ENCODE peak calls at places on chromosome 22, in four cellular contexts. P is smooth muscle cell of the brain vasculature, G is fibroblast of mammary gland, Q is H9. Y is an unnamed sample.

GRCh38 chr22:19849800-19850481 is 4.7 kb downstream of the GNB1L start:
- DNase-seq in P (no peak), G (no peak), Q (no peak), Y (peak)

GRCh38 chr22:19745155-19746133 is 15.1 kb upstream of the TBX1 start:
- DNase-seq in P (no peak), G (no peak), Q (no peak), Y (peak)

GRCh38 chr22:18101536-18101935 is 9.1 kb upstream of the TUBA8 start:
- DNase-seq in P (no peak), G (no peak), Q (no peak), Y (no peak)

GRCh38 chr22:41092023-41092817 is at the start of gene EP300:
- DNase-seq in P (peak), G (peak), Q (peak), Y (peak)

GRCh38 chr22:26322179-26322905 is 106.7 kb upstream of the ASPHD2 start:
- DNase-seq in P (no peak), G (peak), Q (no peak), Y (peak)

GRCh38 chr22:38062782-38063181 is 5.6 kb downstream of the PICK1 start:
- DNase-seq in P (no peak), G (no peak), Q (no peak), Y (no peak)

GRCh38 chr22:23751441-23751996 is 607 bp upstream of the ZNF70 start:
- DNase-seq in P (no peak), G (peak), Q (peak), Y (peak)

GRCh38 chr22:48434868-48435250 is 1392.8 kb downstream of the BRD1 start:
- DNase-seq in P (no peak), G (no peak), Q (no peak), Y (no peak)

GRCh38 chr22:19800306-19800705 is 39.7 kb downstream of the TBX1 start:
- DNase-seq in P (no peak), G (no peak), Q (no peak), Y (no peak)

GRCh38 chr22:41603873-41604332 is 14.3 kb upstream of the PMM1 start:
- DNase-seq in P (no peak), G (no peak), Q (no peak), Y (no peak)

GRCh38 chr22:31753005-31753633 is 700 bp upstream of the DEPDC5 start:
- DNase-seq in P (no peak), G (no peak), Q (peak), Y (peak)

GRCh38 chr22:16922076-16922475 is 85.9 kb downstream of the GAB4 start:
- DNase-seq in P (no peak), G (no peak), Q (no peak), Y (peak)

GRCh38 chr22:50725597-50725996 is 12.4 kb upstream of the ACR start:
- DNase-seq in P (no peak), G (no peak), Q (no peak), Y (no peak)

GRCh38 chr22:42384506-42384905 is 47.7 kb downstream of the NFAM1 start:
- DNase-seq in P (no peak), G (no peak), Q (no peak), Y (no peak)

GRCh38 chr22:25688627-25689026 is 53.4 kb upstream of the MYO18B start:
- DNase-seq in P (no peak), G (no peak), Q (no peak), Y (no peak)

GRCh38 chr22:31604746-31605705 is 57.0 kb downstream of the PISD start:
- DNase-seq in P (no peak), G (no peak), Q (no peak), Y (no peak)

GRCh38 chr22:49628351-49629023 is 199.2 kb downstream of the BRD1 start:
- DNase-seq in P (no peak), G (no peak), Q (no peak), Y (no peak)

GRCh38 chr22:45644714-45645113 is 26.9 kb upstream of the ATXN10 start:
- DNase-seq in P (no peak), G (no peak), Q (no peak), Y (no peak)

GRCh38 chr22:37260939-37261338 is 16.9 kb upstream of the RAC2 start:
- DNase-seq in P (no peak), G (peak), Q (peak), Y (peak)

GRCh38 chr22:46995501-46996360 is 233.3 kb downstream of the TBC1D22A start:
- DNase-seq in P (no peak), G (no peak), Q (no peak), Y (no peak)

GRCh38 chr22:19463491-19464469 is 15.2 kb downstream of the UFD1 start:
- DNase-seq in P (no peak), G (peak), Q (no peak), Y (no peak)

GRCh38 chr22:37007666-37008065 is 11.6 kb downstream of the TST start:
- DNase-seq in P (no peak), G (no peak), Q (no peak), Y (peak)

GRCh38 chr22:50308597-50308935 is 1.1 kb upstream of the PLXNB2 start:
- DNase-seq in P (no peak), G (peak), Q (peak), Y (peak)

GRCh38 chr22:37021710-37022482 is 2.4 kb downstream of the MPST start:
- DNase-seq in P (no peak), G (peak), Q (no peak), Y (no peak)

GRCh38 chr22:21915624-21916308 is 36.9 kb downstream of the PPM1F start:
- DNase-seq in P (no peak), G (no peak), Q (no peak), Y (no peak)

GRCh38 chr22:44369916-44370804 is 57.4 kb upstream of the SHISAL1 start:
- DNase-seq in P (no peak), G (no peak), Q (no peak), Y (no peak)

GRCh38 chr22:29702025-29702930 is 17.5 kb upstream of the CABP7 start:
- DNase-seq in P (no peak), G (no peak), Q (no peak), Y (peak)

GRCh38 chr22:27673839-27674238 is 127.7 kb downstream of the MN1 start:
- DNase-seq in P (no peak), G (no peak), Q (no peak), Y (no peak)

GRCh38 chr22:27349456-27349855 is 452.1 kb downstream of the MN1 start:
- DNase-seq in P (no peak), G (no peak), Q (no peak), Y (no peak)

GRCh38 chr22:33796494-33796893 is 123.8 kb downstream of the LARGE1 start:
- DNase-seq in P (no peak), G (no peak), Q (no peak), Y (peak)

GRCh38 chr22:48371391-48371790 is 1456.3 kb downstream of the BRD1 start:
- DNase-seq in P (no peak), G (no peak), Q (no peak), Y (no peak)

GRCh38 chr22:23531966-23532735 is 47.9 kb downstream of the IGLL1 start:
- DNase-seq in P (no peak), G (no peak), Q (peak), Y (no peak)

Y was measured in mesendoderm.